ENCODE peak calls at places on chromosomes 5 and 9, in eight cellular contexts. W is GM13977; M is Ammon's horn; X is SK-N-SH; K is SW 1271; P is NCI-H2107; E is stimulated activated naive CD8-positive, alpha-beta T cell treated with anti-CD3 and anti-CD28 coated beads, Interleukin-15, Interleukin-2, amounts not matched to agents 100 U/mL and 50 U/mL, for 24 hours; N is activated gamma-delta T cell treated with Interleukin-2 at 50 U/mL for 16 hours. Z is an unnamed sample.

GRCh38 chr9:37951671-37952579 is 48.0 kb upstream of the SLC25A51 start:
- DNase-seq in W (no peak), M (no peak), X (no peak), K (no peak), P (no peak), E (no peak), N (no peak), Z (peak)

GRCh38 chr9:89588271-89588879 is 16.4 kb upstream of the GADD45G start:
- DNase-seq in W (no peak), M (no peak), X (no peak), K (no peak), P (no peak), E (no peak), N (no peak), Z (no peak)

GRCh38 chr5:142012186-142012785 is 541 bp downstream of the GNPDA1 start:
- DNase-seq in W (no peak), M (peak), X (peak), K (peak), P (no peak), E (peak), N (peak), Z (peak)

GRCh38 chr5:140324834-140325195 is 21.6 kb downstream of the HBEGF start:
- DNase-seq in W (no peak), M (no peak), X (no peak), K (no peak), P (no peak), E (no peak), N (no peak), Z (no peak)

GRCh38 chr9:8863886-8864881 is 1064.6 kb upstream of the DMAC1 start:
- DNase-seq in W (no peak), M (no peak), X (no peak), K (no peak), P (no peak), E (no peak), N (no peak), Z (no peak)

GRCh38 chr5:32057157-32058096 is 116.7 kb downstream of the GOLPH3 start:
- DNase-seq in W (no peak), M (no peak), X (no peak), K (no peak), P (no peak), E (no peak), N (no peak), Z (no peak)

GRCh38 chr9:136137321-136138054 is 18.8 kb upstream of the TMEM250 start:
- DNase-seq in W (no peak), M (no peak), X (peak), K (no peak), P (no peak), E (no peak), N (no peak), Z (no peak)

GRCh38 chr5:160311491-160312138 is 749 bp downstream of the CCNJL start:
- DNase-seq in W (no peak), M (no peak), X (no peak), K (peak), P (no peak), E (no peak), N (no peak), Z (no peak)

GRCh38 chr9:112012026-112012902 is 115.7 kb downstream of the UGCG start:
- DNase-seq in W (peak), M (peak), X (no peak), K (peak), P (no peak), E (peak), N (no peak), Z (no peak)

GRCh38 chr9:80407220-80407619 is 835.5 kb downstream of the TLE4 start:
- DNase-seq in W (no peak), M (no peak), X (no peak), K (no peak), P (no peak), E (no peak), N (no peak), Z (no peak)

GRCh38 chr5:146586752-146587151 is 70.8 kb upstream of the GPR151 start:
- DNase-seq in W (no peak), M (no peak), X (no peak), K (no peak), P (no peak), E (no peak), N (no peak), Z (no peak)

GRCh38 chr9:98501776-98502175 is 207.0 kb downstream of the GABBR2 start:
- DNase-seq in W (no peak), M (no peak), X (no peak), K (no peak), P (no peak), E (no peak), N (no peak), Z (no peak)

GRCh38 chr5:107512029-107512428 is 158.7 kb downstream of the EFNA5 start:
- DNase-seq in W (no peak), M (no peak), X (no peak), K (no peak), P (no peak), E (no peak), N (no peak), Z (no peak)

GRCh38 chr9:135486267-135487065 is 6.9 kb downstream of the PPP1R26 start:
- DNase-seq in W (no peak), M (no peak), X (no peak), K (no peak), P (no peak), E (no peak), N (no peak), Z (no peak)

GRCh38 chr9:72442212-72442607 is 77.2 kb upstream of the ZFAND5 start:
- DNase-seq in W (no peak), M (no peak), X (no peak), K (peak), P (no peak), E (no peak), N (no peak), Z (no peak)

GRCh38 chr5:143347698-143348344 is 55.7 kb downstream of the NR3C1 start:
- DNase-seq in W (no peak), M (no peak), X (no peak), K (no peak), P (no peak), E (no peak), N (no peak), Z (no peak)

GRCh38 chr9:119368179-119368578 is 1.1 kb downstream of the BRINP1 start:
- DNase-seq in W (no peak), M (peak), X (no peak), K (no peak), P (no peak), E (no peak), N (no peak), Z (no peak)

GRCh38 chr5:1419476-1420210 is 25.6 kb downstream of the SLC6A3 start:
- DNase-seq in W (no peak), M (no peak), X (no peak), K (no peak), P (no peak), E (no peak), N (no peak), Z (no peak)

GRCh38 chr9:80492221-80492620 is 920.5 kb downstream of the TLE4 start:
- DNase-seq in W (no peak), M (no peak), X (no peak), K (no peak), P (no peak), E (no peak), N (no peak), Z (no peak)

GRCh38 chr5:15234366-15234765 is 265.6 kb upstream of the FBXL7 start:
- DNase-seq in W (no peak), M (no peak), X (no peak), K (no peak), P (no peak), E (no peak), N (no peak), Z (no peak)

GRCh38 chr9:86287013-86287412 is 4.7 kb upstream of the ISCA1 start:
- DNase-seq in W (no peak), M (no peak), X (peak), K (no peak), P (no peak), E (no peak), N (no peak), Z (peak)

GRCh38 chr5:157342822-157343402 is 77.0 kb downstream of the CYFIP2 start:
- DNase-seq in W (peak), M (no peak), X (peak), K (no peak), P (no peak), E (peak), N (peak), Z (peak)

GRCh38 chr9:81430727-81431126 is 258.6 kb downstream of the TLE1 start:
- DNase-seq in W (no peak), M (no peak), X (no peak), K (no peak), P (no peak), E (no peak), N (no peak), Z (no peak)

GRCh38 chr5:149651686-149652085 is 70.4 kb downstream of the ARHGEF37 start:
- DNase-seq in W (no peak), M (no peak), X (peak), K (no peak), P (no peak), E (no peak), N (no peak), Z (no peak)

GRCh38 chr5:15286659-15287058 is 213.3 kb upstream of the FBXL7 start:
- DNase-seq in W (no peak), M (peak), X (peak), K (no peak), P (no peak), E (no peak), N (no peak), Z (no peak)